ENCODE peak calls at places on chromosomes 5 and 9, in six cellular contexts. V is right atrium auricular region, M is cardiac fibroblast, H is osteoblast, U is progenitor cell of endocrine pancreas, J is WTC11. K is an unnamed sample.

GRCh38 chr9:101995231-101995630 is 256.8 kb upstream of the GRIN3A start:
- DNase-seq in V (no peak), M (peak; percentile 82), H (no peak), U (no peak), J (no peak), K (no peak)

GRCh38 chr9:126664893-126665695 is 51.4 kb downstream of the LMX1B start:
- DNase-seq in V (no peak), M (no peak), H (no peak), U (peak; percentile 47), J (peak; percentile 82), K (no peak)

GRCh38 chr5:14595189-14595588 is 13.6 kb downstream of the OTULINL start:
- DNase-seq in V (no peak), M (no peak), H (no peak), U (no peak), J (no peak), K (peak; percentile 25)

GRCh38 chr9:129486496-129487306 is 134.2 kb downstream of the C9orf50 start:
- DNase-seq in V (peak; percentile 94), M (peak; percentile 74), H (peak; percentile 98), U (no peak), J (no peak), K (peak; percentile 93)

GRCh38 chr5:76426391-76426802 is 23.3 kb downstream of the IQGAP2 start:
- DNase-seq in V (no peak), M (no peak), H (no peak), U (no peak), J (peak; percentile 17), K (no peak)

GRCh38 chr5:136001531-136001930 is 27.3 kb upstream of the TGFBI start:
- DNase-seq in V (no peak), M (no peak), H (no peak), U (no peak), J (no peak), K (no peak)

GRCh38 chr5:72602696-72603685 is 95.8 kb upstream of the ZNF366 start:
- DNase-seq in V (no peak), M (no peak), H (no peak), U (no peak), J (no peak), K (no peak)

GRCh38 chr5:80928073-80928472 is 32.1 kb upstream of the RASGRF2 start:
- DNase-seq in V (no peak), M (no peak), H (no peak), U (no peak), J (no peak), K (no peak)

GRCh38 chr9:81669011-81669739 is 20.2 kb downstream of the TLE1 start:
- DNase-seq in V (no peak), M (peak; percentile 27), H (peak; percentile 85), U (no peak), J (no peak), K (no peak)

GRCh38 chr5:176658817-176659216 is 11.5 kb downstream of the TSPAN17 start:
- DNase-seq in V (no peak), M (no peak), H (peak; percentile 89), U (no peak), J (no peak), K (no peak)

GRCh38 chr9:70111641-70112236 is 68.1 kb downstream of the MAMDC2 start:
- DNase-seq in V (no peak), M (no peak), H (no peak), U (no peak), J (no peak), K (no peak)

GRCh38 chr9:72362118-72362531 is 2.9 kb downstream of the ZFAND5 start:
- DNase-seq in V (no peak), M (peak; percentile 61), H (no peak), U (no peak), J (no peak), K (no peak)

GRCh38 chr5:140358738-140359310 is 1.2 kb upstream of the SLC4A9 start:
- DNase-seq in V (no peak), M (peak; percentile 55), H (peak; percentile 94), U (no peak), J (peak; percentile 64), K (no peak)

GRCh38 chr9:36946653-36947052 is 87.4 kb downstream of the PAX5 start:
- DNase-seq in V (no peak), M (peak; percentile 13), H (peak; percentile 87), U (no peak), J (no peak), K (no peak)

GRCh38 chr5:170963521-170963920 is 101.7 kb downstream of the RANBP17 start:
- DNase-seq in V (no peak), M (no peak), H (no peak), U (no peak), J (peak; percentile 35), K (no peak)

GRCh38 chr9:91089405-91090131 is 272.1 kb downstream of the AUH start:
- DNase-seq in V (no peak), M (peak; percentile 62), H (no peak), U (no peak), J (peak; percentile 29), K (no peak)

GRCh38 chr5:69024241-69024651 is 69.6 kb upstream of the SLC30A5 start:
- DNase-seq in V (no peak), M (peak; percentile 66), H (no peak), U (no peak), J (peak; percentile 20), K (no peak)

GRCh38 chr5:33261305-33261704 is 179.5 kb upstream of the TARS1 start:
- DNase-seq in V (no peak), M (peak; percentile 69), H (no peak), U (no peak), J (no peak), K (no peak)
- TF ChIP-seq CTCF in V (no peak), M (no peak), H (no peak), U (no peak), J (no peak), K (no peak)

GRCh38 chr9:111038336-111039202 is at the start of gene LPAR1:
- DNase-seq in V (peak; percentile 74), M (peak; percentile 58), H (peak; percentile 75), U (peak; percentile 57), J (peak; percentile 68), K (peak; percentile 89)
- TF ChIP-seq CTCF in V (no peak), M (no peak), H (no peak), U (no peak), J (no peak), K (no peak)

DNA sequence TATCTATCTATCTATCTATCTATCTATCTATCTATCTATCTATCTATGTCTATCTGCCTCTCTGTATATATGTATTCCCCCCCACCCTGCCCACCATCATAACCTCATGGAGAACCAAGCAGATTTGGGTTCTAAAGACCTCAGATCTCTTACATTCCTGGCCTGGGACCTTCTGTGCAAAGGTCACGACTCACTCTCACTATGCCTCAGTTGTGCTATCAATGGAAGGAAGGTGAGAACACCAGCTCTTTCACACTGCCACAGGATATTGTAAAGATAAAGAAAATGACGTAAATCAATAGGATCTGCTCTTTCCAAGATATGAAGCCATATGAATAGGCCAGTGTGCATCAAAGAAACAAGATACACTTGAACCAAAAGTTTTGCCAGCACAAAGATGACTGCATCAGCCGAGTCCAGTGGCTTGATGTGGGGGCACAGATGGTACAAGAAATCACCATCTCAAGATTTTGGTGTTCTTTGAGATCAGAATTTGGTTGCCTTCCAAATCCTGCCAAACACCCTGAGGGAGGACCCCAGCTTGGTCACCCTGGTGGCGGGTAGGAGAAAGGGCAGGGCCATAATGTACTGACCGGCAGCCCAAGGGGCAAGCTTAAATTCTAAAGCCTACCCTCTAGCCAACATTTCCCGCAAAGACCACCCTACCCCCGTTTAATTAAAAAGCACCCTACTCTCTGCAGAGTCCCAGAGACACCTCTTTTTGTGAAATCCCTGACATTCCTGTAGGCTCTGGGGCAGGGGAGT is 8.4 kb upstream of the FGF1 start:
- DNase-seq in V (no peak), M (no peak), H (no peak), U (no peak), J (no peak), K (no peak)
- TF ChIP-seq CTCF in V (no peak), M (peak; percentile 22), H (peak; percentile 21), U (peak; percentile 38), J (no peak), K (no peak)

GRCh38 chr9:12818431-12819000 is 43.7 kb downstream of the LURAP1L start:
- DNase-seq in V (no peak), M (peak; percentile 45), H (peak; percentile 68), U (no peak), J (no peak), K (no peak)

GRCh38 chr9:12816656-12817101 is 41.9 kb downstream of the LURAP1L start:
- DNase-seq in V (no peak), M (no peak), H (no peak), U (no peak), J (no peak), K (no peak)

GRCh38 chr9:12822111-12822510 is 47.3 kb downstream of the LURAP1L start:
- DNase-seq in V (no peak), M (peak; percentile 21), H (peak; percentile 43), U (no peak), J (no peak), K (no peak)

GRCh38 chr9:12817702-12818101 is 42.9 kb downstream of the LURAP1L start:
- DNase-seq in V (no peak), M (peak; percentile 63), H (peak; percentile 15), U (no peak), J (no peak), K (no peak)

DNA sequence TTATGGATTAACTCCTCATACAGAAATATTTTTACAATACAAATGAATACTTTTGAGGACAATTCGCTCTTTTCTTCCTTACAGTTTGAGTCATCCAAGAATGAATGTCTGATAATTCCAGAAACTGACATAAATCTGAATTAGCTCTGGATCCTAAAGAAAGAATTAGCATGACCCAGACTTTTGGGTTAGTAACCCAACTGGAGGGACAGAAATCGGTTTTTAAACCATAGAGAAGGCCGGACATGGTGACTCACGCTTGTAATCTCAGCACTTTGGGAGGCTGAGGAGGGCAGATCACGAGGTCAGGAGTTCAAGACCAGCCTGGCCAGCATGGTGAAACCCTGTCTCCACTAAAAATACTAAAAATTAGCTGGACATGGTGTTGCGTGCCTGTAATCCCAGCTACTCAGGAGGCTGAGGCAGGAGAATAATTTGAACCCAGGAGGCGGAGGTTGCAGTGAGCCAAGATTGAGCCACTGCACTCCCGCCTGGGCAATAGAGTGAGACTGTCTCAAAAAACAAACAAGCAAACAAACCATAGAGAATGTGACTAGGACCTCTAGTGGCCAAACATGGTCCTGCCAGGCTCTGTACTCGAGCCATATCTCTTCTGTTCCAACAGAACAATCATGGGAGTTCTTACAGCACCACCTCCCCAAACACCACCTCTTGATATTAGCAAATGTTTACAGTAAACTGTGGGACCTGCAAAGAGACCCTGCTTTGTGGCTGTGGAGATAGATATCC is 44.8 kb downstream of the LURAP1L start:
- DNase-seq in V (no peak), M (peak; percentile 31), H (peak; percentile 37), U (no peak), J (peak; percentile 62), K (no peak)
- TF ChIP-seq CTCF in V (peak; percentile 52), M (peak; percentile 50), H (peak; percentile 46), U (peak; percentile 39), J (peak; percentile 67), K (peak; percentile 39)

DNA sequence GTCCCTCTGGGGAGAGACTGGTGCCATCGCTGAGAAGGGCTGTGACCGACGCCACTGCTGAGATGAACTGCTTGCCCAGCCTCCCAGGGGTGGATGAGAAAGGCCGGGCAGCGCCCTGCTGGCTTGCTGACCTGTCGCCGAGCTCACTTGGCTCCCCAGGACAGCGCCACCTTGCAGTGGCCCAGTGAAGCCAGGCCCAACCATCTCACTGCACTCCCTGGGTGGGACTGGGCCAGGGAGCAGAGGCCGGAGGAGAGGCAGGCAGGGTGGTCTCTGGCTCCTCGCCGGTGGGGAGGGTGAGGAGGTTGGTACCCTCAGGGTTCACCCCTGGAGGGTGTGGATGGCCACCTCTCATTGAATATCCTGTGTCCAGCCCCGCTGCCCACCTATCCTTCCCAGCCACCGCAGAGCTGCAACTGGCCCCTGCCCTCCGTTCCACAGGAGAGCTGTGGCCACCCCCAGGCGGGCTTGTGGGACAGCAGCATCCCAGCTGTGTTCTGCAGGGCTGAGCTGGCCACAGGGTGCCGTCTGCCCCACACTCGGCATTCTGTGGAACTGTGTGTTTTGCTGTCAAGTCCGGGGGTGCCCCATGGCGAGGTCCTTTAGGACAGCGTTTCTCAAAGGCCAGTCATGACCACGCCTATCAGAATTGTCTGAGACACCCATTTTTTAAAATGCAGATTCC is 41.0 kb upstream of the FCN2 start:
- DNase-seq in V (no peak), M (no peak), H (peak; percentile 79), U (no peak), J (peak; percentile 37), K (no peak)
- TF ChIP-seq CTCF in V (no peak), M (no peak), H (peak; percentile 18), U (no peak), J (no peak), K (no peak)